ENCODE peak calls at places on chromosome 14, in ten cellular contexts. Z, J, R, P, Y, U, Q, A, B and C are unnamed samples.

GRCh38 chr14:83309211-83309610 is 1775.6 kb upstream of the SEL1L start:
- DNase-seq in Z (no peak), J (no peak), R (no peak), P (no peak), Y (no peak), U (no peak), Q (no peak), A (no peak), B (no peak), C (no peak)

GRCh38 chr14:51453869-51454268 is 197.8 kb upstream of the FRMD6 start:
- DNase-seq in Z (no peak), J (peak), R (no peak), P (no peak), Y (no peak), U (no peak), Q (no peak), A (no peak), B (no peak), C (no peak)

GRCh38 chr14:66330916-66331315 is 155.3 kb upstream of the CCDC196 start:
- DNase-seq in Z (no peak), J (no peak), R (no peak), P (no peak), Y (no peak), U (no peak), Q (no peak), A (no peak), B (no peak), C (no peak)

GRCh38 chr14:52142504-52142903 is 73.6 kb upstream of the NID2 start:
- DNase-seq in Z (no peak), J (no peak), R (no peak), P (no peak), Y (no peak), U (no peak), Q (no peak), A (no peak), B (no peak), C (no peak)

GRCh38 chr14:65044596-65044959 is 57.7 kb downstream of the MAX start:
- DNase-seq in Z (no peak), J (no peak), R (no peak), P (no peak), Y (no peak), U (no peak), Q (peak), A (no peak), B (no peak), C (peak)

GRCh38 chr14:35390577-35391387 is 13.8 kb downstream of the NFKBIA start:
- DNase-seq in Z (no peak), J (no peak), R (no peak), P (no peak), Y (no peak), U (peak), Q (peak), A (no peak), B (no peak), C (no peak)

GRCh38 chr14:56805201-56805991 is 4.9 kb downstream of the OTX2 start:
- DNase-seq in Z (no peak), J (no peak), R (no peak), P (no peak), Y (no peak), U (peak), Q (no peak), A (no peak), B (no peak), C (no peak)

GRCh38 chr14:61360796-61361526 is 39.6 kb downstream of the PRKCH start:
- DNase-seq in Z (no peak), J (no peak), R (no peak), P (no peak), Y (no peak), U (no peak), Q (no peak), A (no peak), B (no peak), C (no peak)

GRCh38 chr14:55389330-55389729 is 22.3 kb downstream of the ATG14 start:
- DNase-seq in Z (no peak), J (no peak), R (no peak), P (no peak), Y (no peak), U (no peak), Q (no peak), A (no peak), B (no peak), C (no peak)

GRCh38 chr14:44149597-44149996 is 357.5 kb downstream of the FSCB start:
- DNase-seq in Z (no peak), J (no peak), R (no peak), P (no peak), Y (peak), U (no peak), Q (no peak), A (peak), B (peak), C (no peak)

GRCh38 chr14:69269381-69269780 is 9.4 kb downstream of the GALNT16 start:
- DNase-seq in Z (no peak), J (no peak), R (no peak), P (no peak), Y (no peak), U (no peak), Q (no peak), A (no peak), B (no peak), C (no peak)

GRCh38 chr14:80425686-80426085 is 214.4 kb upstream of the DIO2 start:
- DNase-seq in Z (no peak), J (no peak), R (no peak), P (no peak), Y (no peak), U (no peak), Q (no peak), A (no peak), B (no peak), C (no peak)

GRCh38 chr14:96574633-96575191 is 72.5 kb downstream of the PAPOLA start:
- DNase-seq in Z (no peak), J (no peak), R (no peak), P (peak), Y (no peak), U (no peak), Q (no peak), A (no peak), B (no peak), C (no peak)

GRCh38 chr14:89669209-89669608 is 252.2 kb upstream of the FOXN3 start:
- DNase-seq in Z (no peak), J (no peak), R (no peak), P (no peak), Y (no peak), U (peak), Q (no peak), A (no peak), B (no peak), C (peak)
- TF ChIP-seq POLR2AphosphoS5 in Z (no peak), J (no peak), R (no peak), P (no peak), Y (no peak), U (peak), Q (no peak), A (no peak), B (no peak), C (no peak)

DNA sequence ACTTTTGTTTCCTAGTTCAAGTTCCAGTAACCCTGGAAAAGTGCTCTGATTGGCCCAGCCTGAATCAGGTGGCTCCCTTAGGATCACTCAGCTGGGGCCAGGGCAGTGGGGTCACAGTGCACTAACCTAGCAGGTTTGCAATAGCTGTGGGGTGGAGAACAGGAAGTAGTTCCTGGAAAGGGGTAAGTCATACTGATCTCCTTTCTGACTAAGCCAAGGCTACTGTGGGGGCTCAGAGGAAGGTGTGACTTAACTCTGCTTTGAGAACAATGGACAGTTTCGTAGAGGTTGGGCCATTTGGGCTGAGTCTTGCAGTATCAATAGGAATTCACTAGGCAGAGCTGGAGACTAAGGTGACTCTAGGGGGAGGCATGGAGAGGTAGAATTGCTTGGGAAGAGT is 89.4 kb downstream of the KIF26A start:
- DNase-seq in Z (no peak), J (no peak), R (no peak), P (no peak), Y (no peak), U (no peak), Q (no peak), A (no peak), B (no peak), C (no peak)
- TF ChIP-seq EP300 in Z (no peak), J (no peak), R (no peak), P (no peak), Y (no peak), U (no peak), Q (no peak), A (no peak), B (no peak), C (no peak)

GRCh38 chr14:94933411-94933964 is 163.6 kb upstream of the GSC start:
- DNase-seq in Z (no peak), J (no peak), R (no peak), P (no peak), Y (no peak), U (no peak), Q (no peak), A (no peak), B (no peak), C (no peak)
- TF ChIP-seq POLR2AphosphoS5 in Z (no peak), J (no peak), R (no peak), P (no peak), Y (no peak), U (no peak), Q (no peak), A (no peak), B (no peak), C (no peak)

GRCh38 chr14:50233335-50234250 is 2.2 kb upstream of the SOS2 start:
- DNase-seq in Z (no peak), J (no peak), R (no peak), P (no peak), Y (peak), U (no peak), Q (no peak), A (no peak), B (no peak), C (no peak)
- TF ChIP-seq EP300 in Z (no peak), J (no peak), R (no peak), P (no peak), Y (no peak), U (no peak), Q (no peak), A (no peak), B (no peak), C (no peak)

DNA sequence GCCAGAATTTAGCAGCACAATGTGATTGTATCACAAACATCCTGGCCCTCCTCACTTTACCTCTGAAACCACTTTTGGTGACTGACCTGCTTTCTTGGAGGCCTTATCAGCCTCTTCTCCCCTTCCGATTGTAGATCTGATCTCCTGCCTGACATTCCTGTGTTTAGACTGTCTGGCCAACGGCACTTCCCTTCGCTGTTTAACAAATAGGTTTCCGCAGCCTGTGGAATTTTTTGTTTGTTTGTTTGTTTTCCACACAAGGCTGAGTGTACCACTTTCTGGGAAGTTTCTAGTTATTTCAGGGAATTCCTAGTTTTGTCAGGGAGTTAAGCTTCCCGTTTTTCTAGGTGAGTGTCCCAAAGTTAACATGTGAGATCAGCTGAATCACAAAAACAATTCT is 65.9 kb upstream of the CDKN3 start:
- DNase-seq in Z (no peak), J (no peak), R (no peak), P (no peak), Y (no peak), U (no peak), Q (no peak), A (no peak), B (no peak), C (no peak)
- TF ChIP-seq POLR2AphosphoS5 in Z (no peak), J (no peak), R (no peak), P (no peak), Y (no peak), U (peak), Q (no peak), A (no peak), B (no peak), C (no peak)

DNA sequence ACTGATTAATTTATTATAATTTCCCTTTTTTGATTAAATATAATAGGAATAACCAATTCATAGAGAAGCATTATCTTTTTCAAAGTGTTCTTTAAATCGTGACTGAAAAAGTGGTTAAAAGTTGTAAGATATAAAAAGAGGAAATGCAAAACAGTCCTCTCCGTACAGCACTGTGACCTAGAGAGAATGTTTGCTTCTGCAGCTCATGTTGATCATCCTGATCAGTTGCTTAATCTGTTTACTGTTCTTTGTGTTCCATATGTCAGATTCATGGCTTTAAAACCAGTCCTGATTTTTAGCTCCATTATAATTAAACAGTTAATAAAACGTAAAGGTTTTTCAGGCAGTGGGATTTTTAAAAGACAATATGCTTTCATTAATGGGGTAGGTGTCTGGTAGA is 4.7 kb downstream of the TTC8 start:
- DNase-seq in Z (no peak), J (no peak), R (no peak), P (no peak), Y (peak), U (no peak), Q (no peak), A (no peak), B (no peak), C (no peak)
- TF ChIP-seq EP300 in Z (no peak), J (no peak), R (no peak), P (no peak), Y (no peak), U (no peak), Q (no peak), A (peak), B (no peak), C (no peak)

GRCh38 chr14:25231006-25231405 is 181.1 kb upstream of the STXBP6 start:
- DNase-seq in Z (no peak), J (no peak), R (peak), P (no peak), Y (no peak), U (no peak), Q (no peak), A (no peak), B (no peak), C (no peak)
- TF ChIP-seq POLR2AphosphoS5 in Z (no peak), J (no peak), R (no peak), P (no peak), Y (no peak), U (no peak), Q (no peak), A (no peak), B (no peak), C (no peak)